ENCODE peak calls at places on chromosomes 7 and 10, in eight cellular contexts. L, N, Z, Q, T, G, P and K are unnamed samples.

GRCh38 chr7:6106140-6106904 is 75.1 kb downstream of the ANKRD61 start:
- DNase-seq in T (no peak), G (peak), Q (peak), N (peak), P (no peak), L (peak), Z (peak), K (no peak)

GRCh38 chr7:121744877-121745276 is 128.1 kb upstream of the PTPRZ1 start:
- DNase-seq in L (no peak), Q (no peak), N (no peak), Z (no peak), G (no peak), T (no peak), P (no peak), K (no peak)

GRCh38 chr7:110502893-110503465 is 587.9 kb upstream of the LRRN3 start:
- DNase-seq in L (peak), P (no peak), Q (no peak), Z (no peak), G (no peak), T (no peak), N (peak), K (no peak)

GRCh38 chr10:100567249-100567648 is 31.5 kb downstream of the HIF1AN start:
- DNase-seq in L (no peak), Z (no peak), G (no peak), T (peak), Q (no peak), N (peak), P (no peak), K (no peak)

GRCh38 chr7:107628461-107629064 is 32.1 kb upstream of the SLC26A4 start:
- DNase-seq in L (no peak), N (no peak), Q (no peak), P (no peak), Z (no peak), T (no peak), G (no peak), K (no peak)

GRCh38 chr7:44906980-44907379 is 21.6 kb upstream of the PURB start:
- DNase-seq in N (no peak), Z (no peak), T (no peak), Q (no peak), G (no peak), P (no peak), L (no peak), K (no peak)

GRCh38 chr7:125316451-125316850 is 386.8 kb upstream of the POT1 start:
- DNase-seq in Q (no peak), T (no peak), Z (peak), P (no peak), G (no peak), L (no peak), N (no peak), K (no peak)

GRCh38 chr10:64082083-64082482 is 560.9 kb downstream of the REEP3 start:
- DNase-seq in G (no peak), P (no peak), T (no peak), L (no peak), N (no peak), Z (no peak), Q (no peak), K (no peak)

GRCh38 chr10:3785849-3786290 is 861 bp upstream of the KLF6 start:
- DNase-seq in N (peak), T (peak), Z (peak), L (peak), G (peak), Q (peak), P (peak), K (peak)

GRCh38 chr7:81233208-81233940 is 314.5 kb upstream of the SEMA3C start:
- DNase-seq in N (peak), G (no peak), L (no peak), P (no peak), T (no peak), Z (peak), Q (no peak), K (no peak)

GRCh38 chr10:3389093-3389492 is 216.5 kb upstream of the PITRM1 start:
- DNase-seq in L (no peak), Z (peak), T (no peak), Q (no peak), N (no peak), G (no peak), P (no peak), K (no peak)

GRCh38 chr7:116231543-116232401 is 21.4 kb downstream of the TES start:
- DNase-seq in Z (no peak), L (peak), P (no peak), N (peak), Q (no peak), G (no peak), T (no peak), K (no peak)

GRCh38 chr10:98980353-98980752 is 255.3 kb downstream of the HPSE2 start:
- DNase-seq in G (no peak), Z (no peak), Q (no peak), T (no peak), N (no peak), P (no peak), L (no peak), K (no peak)

GRCh38 chr7:150924256-150924851 is 53.8 kb downstream of the KCNH2 start:
- DNase-seq in T (peak), Z (no peak), G (no peak), P (no peak), L (no peak), N (no peak), Q (no peak), K (no peak)

GRCh38 chr10:70458329-70459060 is 17.0 kb upstream of the NODAL start:
- DNase-seq in Z (peak), P (peak), Q (peak), N (peak), L (peak), G (peak), T (no peak), K (no peak)

GRCh38 chr10:48536916-48537890 is 67.7 kb downstream of the ARHGAP22 start:
- DNase-seq in Z (no peak), Q (no peak), N (no peak), G (peak), P (no peak), L (no peak), T (no peak), K (no peak)

GRCh38 chr10:74244097-74244685 is 93.2 kb downstream of the ADK start:
- DNase-seq in T (no peak), L (peak), N (peak), Z (no peak), P (peak), Q (no peak), G (peak), K (no peak)

GRCh38 chr7:22601812-22602568 is 102.0 kb upstream of the STEAP1B start:
- DNase-seq in T (no peak), Z (no peak), Q (no peak), N (peak), L (peak), G (no peak), P (peak), K (no peak)
- H3K27ac ChIP-seq in T (no peak), Z (no peak), Q (no peak), N (peak), L (no peak), G (no peak), P (peak), K (no peak)

GRCh38 chr7:4800487-4800886 is 25.1 kb downstream of the AP5Z1 start:
- DNase-seq in Z (no peak), G (no peak), Q (no peak), L (no peak), P (no peak), N (no peak), T (no peak), K (no peak)

GRCh38 chr7:4800926-4801838 is 25.8 kb downstream of the AP5Z1 start:
- DNase-seq in G (no peak), P (no peak), Q (no peak), T (no peak), N (no peak), Z (no peak), L (no peak), K (no peak)

GRCh38 chr7:4797858-4798705 is 22.7 kb downstream of the AP5Z1 start:
- DNase-seq in G (peak), N (peak), Q (no peak), Z (peak), P (no peak), L (peak), T (peak), K (no peak)

GRCh38 chr7:4798706-4799235 is 23.3 kb downstream of the AP5Z1 start:
- DNase-seq in Q (no peak), T (no peak), P (no peak), L (no peak), Z (no peak), G (no peak), N (no peak), K (no peak)

GRCh38 chr7:4799508-4800268 is 24.3 kb downstream of the AP5Z1 start:
- DNase-seq in Z (no peak), T (no peak), N (peak), Q (no peak), P (no peak), L (no peak), G (no peak), K (no peak)
- H3K27ac ChIP-seq in Z (no peak), T (no peak), N (no peak), Q (no peak), P (no peak), L (no peak), G (no peak), K (no peak)

GRCh38 chr10:90969947-90970673 is 49.2 kb upstream of the ANKRD1 start:
- DNase-seq in L (peak), P (no peak), N (peak), Q (no peak), G (no peak), Z (no peak), T (no peak), K (no peak)
- H3K27ac ChIP-seq in L (peak), P (no peak), N (peak), Q (no peak), G (no peak), Z (no peak), T (no peak), K (no peak)

GRCh38 chr7:101933685-101934084 is 116.3 kb downstream of the CUX1 start:
- DNase-seq in Q (peak), T (no peak), L (no peak), N (no peak), G (no peak), Z (no peak), P (no peak), K (no peak)
- H3K27ac ChIP-seq in Q (peak), T (no peak), L (no peak), N (no peak), G (peak), Z (no peak), P (peak), K (no peak)